ENCODE peak calls at places on chromosomes 5 and 9, in eight cellular contexts. One of them, this sample, is unnamed.

GRCh38 chr9:96884443-96884842 is 30.1 kb upstream of the ZNF782 start:
- DNase-seq in activated T-cell treated with anti-CD3 and anti-CD28 coated beads for 24 hours: no peak
- DNase-seq in stimulated activated naive CD8-positive, alpha-beta T cell treated with anti-CD3 and anti-CD28 coated beads, Interleukin-15, amount 100 ng/mL, for 72 hours: no peak
- DNase-seq in transverse colon: peak; percentile 50
- DNase-seq in left ventricle myocardium inferior: no peak
- DNase-seq in progenitor cell of endocrine pancreas: no peak
- DNase-seq in endothelial cell: no peak
- DNase-seq in mucosa of descending colon: no peak
- DNase-seq in this sample: no peak

GRCh38 chr5:10880934-10881333 is 119.9 kb upstream of the DAP start:
- DNase-seq in progenitor cell of endocrine pancreas: no peak
- DNase-seq in activated T-cell treated with anti-CD3 and anti-CD28 coated beads for 24 hours: no peak
- DNase-seq in left ventricle myocardium inferior: no peak
- DNase-seq in endothelial cell: no peak
- DNase-seq in stimulated activated naive CD8-positive, alpha-beta T cell treated with anti-CD3 and anti-CD28 coated beads, Interleukin-15, amount 100 ng/mL, for 72 hours: no peak
- DNase-seq in transverse colon: no peak
- DNase-seq in mucosa of descending colon: no peak
- DNase-seq in this sample: no peak

GRCh38 chr5:125148706-125149105 is 402.3 kb upstream of the ZNF608 start:
- DNase-seq in progenitor cell of endocrine pancreas: no peak
- DNase-seq in activated T-cell treated with anti-CD3 and anti-CD28 coated beads for 24 hours: no peak
- DNase-seq in endothelial cell: no peak
- DNase-seq in stimulated activated naive CD8-positive, alpha-beta T cell treated with anti-CD3 and anti-CD28 coated beads, Interleukin-15, amount 100 ng/mL, for 72 hours: no peak
- DNase-seq in left ventricle myocardium inferior: no peak
- DNase-seq in mucosa of descending colon: no peak
- DNase-seq in transverse colon: no peak
- DNase-seq in this sample: no peak

GRCh38 chr9:136791466-136792276 is 527 bp downstream of the TMEM141 start:
- DNase-seq in transverse colon: peak; percentile 87
- DNase-seq in endothelial cell: peak; percentile 56
- DNase-seq in left ventricle myocardium inferior: peak; percentile 40
- DNase-seq in progenitor cell of endocrine pancreas: peak; percentile 78
- DNase-seq in activated T-cell treated with anti-CD3 and anti-CD28 coated beads for 24 hours: peak; percentile 52
- DNase-seq in stimulated activated naive CD8-positive, alpha-beta T cell treated with anti-CD3 and anti-CD28 coated beads, Interleukin-15, amount 100 ng/mL, for 72 hours: peak; percentile 69
- DNase-seq in mucosa of descending colon: peak; percentile 85
- DNase-seq in this sample: no peak

GRCh38 chr9:82410306-82410705 is 421.7 kb downstream of the SPATA31D1 start:
- DNase-seq in progenitor cell of endocrine pancreas: no peak
- DNase-seq in mucosa of descending colon: no peak
- DNase-seq in activated T-cell treated with anti-CD3 and anti-CD28 coated beads for 24 hours: no peak
- DNase-seq in endothelial cell: no peak
- DNase-seq in transverse colon: no peak
- DNase-seq in stimulated activated naive CD8-positive, alpha-beta T cell treated with anti-CD3 and anti-CD28 coated beads, Interleukin-15, amount 100 ng/mL, for 72 hours: no peak
- DNase-seq in left ventricle myocardium inferior: no peak
- DNase-seq in this sample: no peak

GRCh38 chr5:94849821-94850736 is 231.6 kb downstream of the SLF1 start:
- DNase-seq in progenitor cell of endocrine pancreas: no peak
- DNase-seq in activated T-cell treated with anti-CD3 and anti-CD28 coated beads for 24 hours: peak; percentile 24
- DNase-seq in endothelial cell: peak; percentile 22
- DNase-seq in transverse colon: no peak
- DNase-seq in left ventricle myocardium inferior: no peak
- DNase-seq in mucosa of descending colon: no peak
- DNase-seq in stimulated activated naive CD8-positive, alpha-beta T cell treated with anti-CD3 and anti-CD28 coated beads, Interleukin-15, amount 100 ng/mL, for 72 hours: peak; percentile 15
- DNase-seq in this sample: peak; percentile 52

GRCh38 chr9:109251080-109251775 is 69.6 kb downstream of the EPB41L4B start:
- DNase-seq in transverse colon: peak; percentile 70
- DNase-seq in left ventricle myocardium inferior: no peak
- DNase-seq in activated T-cell treated with anti-CD3 and anti-CD28 coated beads for 24 hours: no peak
- DNase-seq in endothelial cell: no peak
- DNase-seq in progenitor cell of endocrine pancreas: no peak
- DNase-seq in mucosa of descending colon: peak; percentile 66
- DNase-seq in stimulated activated naive CD8-positive, alpha-beta T cell treated with anti-CD3 and anti-CD28 coated beads, Interleukin-15, amount 100 ng/mL, for 72 hours: no peak
- DNase-seq in this sample: no peak

GRCh38 chr9:121650220-121651013 is 1.0 kb upstream of the DAB2IP start:
- DNase-seq in stimulated activated naive CD8-positive, alpha-beta T cell treated with anti-CD3 and anti-CD28 coated beads, Interleukin-15, amount 100 ng/mL, for 72 hours: no peak
- DNase-seq in endothelial cell: peak; percentile 83
- DNase-seq in transverse colon: peak; percentile 84
- DNase-seq in activated T-cell treated with anti-CD3 and anti-CD28 coated beads for 24 hours: peak; percentile 7
- DNase-seq in left ventricle myocardium inferior: peak; percentile 56
- DNase-seq in mucosa of descending colon: peak; percentile 84
- DNase-seq in progenitor cell of endocrine pancreas: peak; percentile 71
- DNase-seq in this sample: peak; percentile 72

GRCh38 chr5:108620516-108620915 is 127.2 kb upstream of the FER start:
- DNase-seq in mucosa of descending colon: peak; percentile 3
- DNase-seq in activated T-cell treated with anti-CD3 and anti-CD28 coated beads for 24 hours: no peak
- DNase-seq in progenitor cell of endocrine pancreas: no peak
- DNase-seq in left ventricle myocardium inferior: no peak
- DNase-seq in stimulated activated naive CD8-positive, alpha-beta T cell treated with anti-CD3 and anti-CD28 coated beads, Interleukin-15, amount 100 ng/mL, for 72 hours: no peak
- DNase-seq in transverse colon: no peak
- DNase-seq in endothelial cell: no peak
- DNase-seq in this sample: no peak

GRCh38 chr5:132825824-132826391 is 4.5 kb downstream of the SHROOM1 start:
- DNase-seq in mucosa of descending colon: no peak
- DNase-seq in progenitor cell of endocrine pancreas: no peak
- DNase-seq in endothelial cell: no peak
- DNase-seq in transverse colon: no peak
- DNase-seq in stimulated activated naive CD8-positive, alpha-beta T cell treated with anti-CD3 and anti-CD28 coated beads, Interleukin-15, amount 100 ng/mL, for 72 hours: no peak
- DNase-seq in activated T-cell treated with anti-CD3 and anti-CD28 coated beads for 24 hours: no peak
- DNase-seq in left ventricle myocardium inferior: no peak
- DNase-seq in this sample: no peak

GRCh38 chr9:81833563-81834345 is 94.5 kb upstream of the SPATA31D4 start:
- DNase-seq in mucosa of descending colon: no peak
- DNase-seq in transverse colon: no peak
- DNase-seq in stimulated activated naive CD8-positive, alpha-beta T cell treated with anti-CD3 and anti-CD28 coated beads, Interleukin-15, amount 100 ng/mL, for 72 hours: no peak
- DNase-seq in endothelial cell: no peak
- DNase-seq in left ventricle myocardium inferior: no peak
- DNase-seq in activated T-cell treated with anti-CD3 and anti-CD28 coated beads for 24 hours: no peak
- DNase-seq in progenitor cell of endocrine pancreas: no peak
- DNase-seq in this sample: no peak

GRCh38 chr9:72315510-72316287 is 49.3 kb downstream of the ZFAND5 start:
- DNase-seq in progenitor cell of endocrine pancreas: no peak
- DNase-seq in mucosa of descending colon: peak; percentile 65
- DNase-seq in endothelial cell: no peak
- DNase-seq in stimulated activated naive CD8-positive, alpha-beta T cell treated with anti-CD3 and anti-CD28 coated beads, Interleukin-15, amount 100 ng/mL, for 72 hours: no peak
- DNase-seq in activated T-cell treated with anti-CD3 and anti-CD28 coated beads for 24 hours: no peak
- DNase-seq in transverse colon: peak; percentile 50
- DNase-seq in left ventricle myocardium inferior: no peak
- DNase-seq in this sample: peak; percentile 9

GRCh38 chr5:10438301-10438700 is 3.4 kb upstream of the ROPN1L start:
- DNase-seq in activated T-cell treated with anti-CD3 and anti-CD28 coated beads for 24 hours: no peak
- DNase-seq in stimulated activated naive CD8-positive, alpha-beta T cell treated with anti-CD3 and anti-CD28 coated beads, Interleukin-15, amount 100 ng/mL, for 72 hours: no peak
- DNase-seq in progenitor cell of endocrine pancreas: no peak
- DNase-seq in transverse colon: no peak
- DNase-seq in left ventricle myocardium inferior: no peak
- DNase-seq in endothelial cell: no peak
- DNase-seq in mucosa of descending colon: no peak
- DNase-seq in this sample: no peak

GRCh38 chr9:37955781-37956422 is 52.0 kb upstream of the SLC25A51 start:
- DNase-seq in progenitor cell of endocrine pancreas: no peak
- DNase-seq in transverse colon: no peak
- DNase-seq in stimulated activated naive CD8-positive, alpha-beta T cell treated with anti-CD3 and anti-CD28 coated beads, Interleukin-15, amount 100 ng/mL, for 72 hours: no peak
- DNase-seq in left ventricle myocardium inferior: no peak
- DNase-seq in mucosa of descending colon: no peak
- DNase-seq in endothelial cell: no peak
- DNase-seq in activated T-cell treated with anti-CD3 and anti-CD28 coated beads for 24 hours: no peak
- DNase-seq in this sample: no peak

GRCh38 chr5:168656633-168657032 is 77.5 kb upstream of the PANK3 start:
- DNase-seq in left ventricle myocardium inferior: no peak
- DNase-seq in transverse colon: no peak
- DNase-seq in endothelial cell: no peak
- DNase-seq in activated T-cell treated with anti-CD3 and anti-CD28 coated beads for 24 hours: no peak
- DNase-seq in progenitor cell of endocrine pancreas: no peak
- DNase-seq in mucosa of descending colon: no peak
- DNase-seq in stimulated activated naive CD8-positive, alpha-beta T cell treated with anti-CD3 and anti-CD28 coated beads, Interleukin-15, amount 100 ng/mL, for 72 hours: no peak
- DNase-seq in this sample: no peak

GRCh38 chr5:161051920-161052500 is 200.0 kb upstream of the ATP10B start:
- DNase-seq in left ventricle myocardium inferior: no peak
- DNase-seq in transverse colon: no peak
- DNase-seq in mucosa of descending colon: no peak
- DNase-seq in endothelial cell: no peak
- DNase-seq in activated T-cell treated with anti-CD3 and anti-CD28 coated beads for 24 hours: no peak
- DNase-seq in stimulated activated naive CD8-positive, alpha-beta T cell treated with anti-CD3 and anti-CD28 coated beads, Interleukin-15, amount 100 ng/mL, for 72 hours: no peak
- DNase-seq in progenitor cell of endocrine pancreas: no peak
- DNase-seq in this sample: no peak

GRCh38 chr5:122184676-122185255 is 55.4 kb downstream of the ZNF474 start:
- DNase-seq in transverse colon: no peak
- DNase-seq in activated T-cell treated with anti-CD3 and anti-CD28 coated beads for 24 hours: no peak
- DNase-seq in left ventricle myocardium inferior: no peak
- DNase-seq in mucosa of descending colon: no peak
- DNase-seq in progenitor cell of endocrine pancreas: no peak
- DNase-seq in stimulated activated naive CD8-positive, alpha-beta T cell treated with anti-CD3 and anti-CD28 coated beads, Interleukin-15, amount 100 ng/mL, for 72 hours: no peak
- DNase-seq in endothelial cell: no peak
- DNase-seq in this sample: no peak

GRCh38 chr9:133712221-133713100 is 25.7 kb downstream of the SARDH start:
- DNase-seq in stimulated activated naive CD8-positive, alpha-beta T cell treated with anti-CD3 and anti-CD28 coated beads, Interleukin-15, amount 100 ng/mL, for 72 hours: no peak
- DNase-seq in left ventricle myocardium inferior: no peak
- DNase-seq in transverse colon: no peak
- DNase-seq in endothelial cell: no peak
- DNase-seq in mucosa of descending colon: no peak
- DNase-seq in progenitor cell of endocrine pancreas: no peak
- DNase-seq in activated T-cell treated with anti-CD3 and anti-CD28 coated beads for 24 hours: no peak
- DNase-seq in this sample: no peak

GRCh38 chr5:134111741-134112647 is 2.5 kb upstream of the TCF7 start:
- DNase-seq in left ventricle myocardium inferior: no peak
- DNase-seq in progenitor cell of endocrine pancreas: no peak
- DNase-seq in activated T-cell treated with anti-CD3 and anti-CD28 coated beads for 24 hours: no peak
- DNase-seq in stimulated activated naive CD8-positive, alpha-beta T cell treated with anti-CD3 and anti-CD28 coated beads, Interleukin-15, amount 100 ng/mL, for 72 hours: no peak
- DNase-seq in endothelial cell: no peak
- DNase-seq in mucosa of descending colon: no peak
- DNase-seq in transverse colon: no peak
- DNase-seq in this sample: no peak

GRCh38 chr5:170297589-170298462 is at the start of gene LCP2:
- DNase-seq in stimulated activated naive CD8-positive, alpha-beta T cell treated with anti-CD3 and anti-CD28 coated beads, Interleukin-15, amount 100 ng/mL, for 72 hours: no peak
- DNase-seq in endothelial cell: no peak
- DNase-seq in left ventricle myocardium inferior: no peak
- DNase-seq in activated T-cell treated with anti-CD3 and anti-CD28 coated beads for 24 hours: peak; percentile 39
- DNase-seq in transverse colon: no peak
- DNase-seq in mucosa of descending colon: peak; percentile 47
- DNase-seq in progenitor cell of endocrine pancreas: no peak
- DNase-seq in this sample: no peak

GRCh38 chr9:129258823-129259301 is 80.8 kb upstream of the IER5L start:
- DNase-seq in mucosa of descending colon: no peak
- DNase-seq in activated T-cell treated with anti-CD3 and anti-CD28 coated beads for 24 hours: no peak
- DNase-seq in transverse colon: no peak
- DNase-seq in left ventricle myocardium inferior: no peak
- DNase-seq in endothelial cell: no peak
- DNase-seq in progenitor cell of endocrine pancreas: no peak
- DNase-seq in stimulated activated naive CD8-positive, alpha-beta T cell treated with anti-CD3 and anti-CD28 coated beads, Interleukin-15, amount 100 ng/mL, for 72 hours: peak; percentile 22
- DNase-seq in this sample: no peak

GRCh38 chr5:95962785-95963184 is 1.1 kb upstream of the ELL2 start:
- DNase-seq in left ventricle myocardium inferior: no peak
- DNase-seq in transverse colon: no peak
- DNase-seq in progenitor cell of endocrine pancreas: no peak
- DNase-seq in stimulated activated naive CD8-positive, alpha-beta T cell treated with anti-CD3 and anti-CD28 coated beads, Interleukin-15, amount 100 ng/mL, for 72 hours: no peak
- DNase-seq in activated T-cell treated with anti-CD3 and anti-CD28 coated beads for 24 hours: no peak
- DNase-seq in mucosa of descending colon: no peak
- DNase-seq in endothelial cell: peak; percentile 13
- DNase-seq in this sample: no peak

GRCh38 chr5:55903121-55903701 is 52.1 kb downstream of the IL31RA start:
- DNase-seq in transverse colon: no peak
- DNase-seq in endothelial cell: no peak
- DNase-seq in mucosa of descending colon: no peak
- DNase-seq in left ventricle myocardium inferior: no peak
- DNase-seq in activated T-cell treated with anti-CD3 and anti-CD28 coated beads for 24 hours: peak; percentile 55
- DNase-seq in stimulated activated naive CD8-positive, alpha-beta T cell treated with anti-CD3 and anti-CD28 coated beads, Interleukin-15, amount 100 ng/mL, for 72 hours: peak; percentile 76
- DNase-seq in progenitor cell of endocrine pancreas: no peak
- DNase-seq in this sample: no peak

GRCh38 chr5:151150484-151151262 is 6.9 kb downstream of the ANXA6 start:
- DNase-seq in endothelial cell: peak; percentile 29
- DNase-seq in activated T-cell treated with anti-CD3 and anti-CD28 coated beads for 24 hours: peak; percentile 55
- DNase-seq in stimulated activated naive CD8-positive, alpha-beta T cell treated with anti-CD3 and anti-CD28 coated beads, Interleukin-15, amount 100 ng/mL, for 72 hours: peak; percentile 47
- DNase-seq in progenitor cell of endocrine pancreas: no peak
- DNase-seq in transverse colon: peak; percentile 61
- DNase-seq in mucosa of descending colon: peak; percentile 45
- DNase-seq in left ventricle myocardium inferior: peak; percentile 42
- DNase-seq in this sample: no peak

GRCh38 chr5:109252731-109253130 is 157.0 kb downstream of the PJA2 start:
- DNase-seq in progenitor cell of endocrine pancreas: no peak
- DNase-seq in mucosa of descending colon: no peak
- DNase-seq in activated T-cell treated with anti-CD3 and anti-CD28 coated beads for 24 hours: no peak
- DNase-seq in stimulated activated naive CD8-positive, alpha-beta T cell treated with anti-CD3 and anti-CD28 coated beads, Interleukin-15, amount 100 ng/mL, for 72 hours: no peak
- DNase-seq in left ventricle myocardium inferior: no peak
- DNase-seq in endothelial cell: no peak
- DNase-seq in transverse colon: no peak
- DNase-seq in this sample: no peak

GRCh38 chr5:146620031-146620662 is 104.2 kb upstream of the GPR151 start:
- DNase-seq in stimulated activated naive CD8-positive, alpha-beta T cell treated with anti-CD3 and anti-CD28 coated beads, Interleukin-15, amount 100 ng/mL, for 72 hours: no peak
- DNase-seq in endothelial cell: no peak
- DNase-seq in activated T-cell treated with anti-CD3 and anti-CD28 coated beads for 24 hours: no peak
- DNase-seq in progenitor cell of endocrine pancreas: no peak
- DNase-seq in mucosa of descending colon: no peak
- DNase-seq in transverse colon: no peak
- DNase-seq in left ventricle myocardium inferior: no peak
- DNase-seq in this sample: no peak

GRCh38 chr5:167208911-167209310 is 1082.5 kb upstream of the WWC1 start:
- DNase-seq in mucosa of descending colon: no peak
- DNase-seq in stimulated activated naive CD8-positive, alpha-beta T cell treated with anti-CD3 and anti-CD28 coated beads, Interleukin-15, amount 100 ng/mL, for 72 hours: no peak
- DNase-seq in activated T-cell treated with anti-CD3 and anti-CD28 coated beads for 24 hours: no peak
- DNase-seq in progenitor cell of endocrine pancreas: no peak
- DNase-seq in endothelial cell: no peak
- DNase-seq in transverse colon: no peak
- DNase-seq in left ventricle myocardium inferior: no peak
- DNase-seq in this sample: no peak

GRCh38 chr9:122095010-122095767 is 2.1 kb upstream of the TTLL11 start:
- DNase-seq in activated T-cell treated with anti-CD3 and anti-CD28 coated beads for 24 hours: peak; percentile 45
- DNase-seq in progenitor cell of endocrine pancreas: peak; percentile 34
- DNase-seq in transverse colon: peak; percentile 56
- DNase-seq in endothelial cell: peak; percentile 62
- DNase-seq in mucosa of descending colon: peak; percentile 79
- DNase-seq in stimulated activated naive CD8-positive, alpha-beta T cell treated with anti-CD3 and anti-CD28 coated beads, Interleukin-15, amount 100 ng/mL, for 72 hours: peak; percentile 42
- DNase-seq in left ventricle myocardium inferior: no peak
- DNase-seq in this sample: no peak

GRCh38 chr9:37693265-37693664 is 42.5 kb downstream of the FRMPD1 start:
- DNase-seq in progenitor cell of endocrine pancreas: no peak
- DNase-seq in mucosa of descending colon: peak; percentile 3
- DNase-seq in stimulated activated naive CD8-positive, alpha-beta T cell treated with anti-CD3 and anti-CD28 coated beads, Interleukin-15, amount 100 ng/mL, for 72 hours: no peak
- DNase-seq in endothelial cell: no peak
- DNase-seq in transverse colon: no peak
- DNase-seq in left ventricle myocardium inferior: no peak
- DNase-seq in activated T-cell treated with anti-CD3 and anti-CD28 coated beads for 24 hours: no peak
- DNase-seq in this sample: no peak

GRCh38 chr5:1874820-1875219 is 7.9 kb downstream of the IRX4 start:
- DNase-seq in mucosa of descending colon: no peak
- DNase-seq in left ventricle myocardium inferior: no peak
- DNase-seq in stimulated activated naive CD8-positive, alpha-beta T cell treated with anti-CD3 and anti-CD28 coated beads, Interleukin-15, amount 100 ng/mL, for 72 hours: no peak
- DNase-seq in progenitor cell of endocrine pancreas: no peak
- DNase-seq in endothelial cell: no peak
- DNase-seq in activated T-cell treated with anti-CD3 and anti-CD28 coated beads for 24 hours: no peak
- DNase-seq in transverse colon: no peak
- DNase-seq in this sample: no peak

GRCh38 chr9:130913599-130914416 is 17.2 kb upstream of the QRFP start:
- DNase-seq in stimulated activated naive CD8-positive, alpha-beta T cell treated with anti-CD3 and anti-CD28 coated beads, Interleukin-15, amount 100 ng/mL, for 72 hours: no peak
- DNase-seq in activated T-cell treated with anti-CD3 and anti-CD28 coated beads for 24 hours: no peak
- DNase-seq in transverse colon: no peak
- DNase-seq in mucosa of descending colon: no peak
- DNase-seq in progenitor cell of endocrine pancreas: no peak
- DNase-seq in left ventricle myocardium inferior: no peak
- DNase-seq in endothelial cell: no peak
- DNase-seq in this sample: no peak

GRCh38 chr9:105702207-105702606 is 7.9 kb downstream of the TMEM38B start:
- DNase-seq in activated T-cell treated with anti-CD3 and anti-CD28 coated beads for 24 hours: no peak
- DNase-seq in mucosa of descending colon: no peak
- DNase-seq in stimulated activated naive CD8-positive, alpha-beta T cell treated with anti-CD3 and anti-CD28 coated beads, Interleukin-15, amount 100 ng/mL, for 72 hours: no peak
- DNase-seq in transverse colon: no peak
- DNase-seq in endothelial cell: no peak
- DNase-seq in left ventricle myocardium inferior: no peak
- DNase-seq in progenitor cell of endocrine pancreas: no peak
- DNase-seq in this sample: no peak

GRCh38 chr5:74624009-74624408 is 16.5 kb downstream of the ENC1 start:
- DNase-seq in stimulated activated naive CD8-positive, alpha-beta T cell treated with anti-CD3 and anti-CD28 coated beads, Interleukin-15, amount 100 ng/mL, for 72 hours: no peak
- DNase-seq in endothelial cell: no peak
- DNase-seq in activated T-cell treated with anti-CD3 and anti-CD28 coated beads for 24 hours: no peak
- DNase-seq in left ventricle myocardium inferior: no peak
- DNase-seq in transverse colon: no peak
- DNase-seq in progenitor cell of endocrine pancreas: no peak
- DNase-seq in mucosa of descending colon: no peak
- DNase-seq in this sample: no peak

GRCh38 chr9:94761506-94761905 is 35.0 kb downstream of the AOPEP start:
- DNase-seq in endothelial cell: no peak
- DNase-seq in transverse colon: no peak
- DNase-seq in stimulated activated naive CD8-positive, alpha-beta T cell treated with anti-CD3 and anti-CD28 coated beads, Interleukin-15, amount 100 ng/mL, for 72 hours: no peak
- DNase-seq in progenitor cell of endocrine pancreas: no peak
- DNase-seq in activated T-cell treated with anti-CD3 and anti-CD28 coated beads for 24 hours: no peak
- DNase-seq in mucosa of descending colon: no peak
- DNase-seq in left ventricle myocardium inferior: no peak
- DNase-seq in this sample: no peak